ENCODE peak calls at places on chromosomes 6 and 20, in eight cellular contexts. C is CD8-positive, alpha-beta T cell; W is left lung; D is heart right ventricle; P is uterus; J is upper lobe of right lung; Z is A549; T is tibial artery. I is an unnamed sample.
A peak's percentile ranks its signal among the peaks of the same experiment; 100 is the strongest.

GRCh38 chr6:92777146-92777740 is 642.1 kb downstream of the EPHA7 start:
- DNase-seq in C (no peak), W (no peak), D (no peak), P (no peak), J (no peak), Z (no peak), T (no peak), I (no peak)

GRCh38 chr6:145814035-145814500 is 527 bp downstream of the FBXO30 start:
- DNase-seq in C (no peak), W (no peak), D (peak; percentile 48), P (peak; percentile 28), J (no peak), Z (peak; percentile 4), T (no peak), I (peak; percentile 33)

GRCh38 chr20:6074145-6074561 is 20.3 kb upstream of the LRRN4 start:
- DNase-seq in C (no peak), W (no peak), D (no peak), P (no peak), J (no peak), Z (peak; percentile 52), T (no peak), I (no peak)

GRCh38 chr20:6740096-6740495 is 27.4 kb upstream of the BMP2 start:
- DNase-seq in C (no peak), W (no peak), D (no peak), P (no peak), J (no peak), Z (no peak), T (no peak), I (no peak)

GRCh38 chr6:140178550-140179334 is 804.3 kb upstream of the CITED2 start:
- DNase-seq in C (no peak), W (no peak), D (no peak), P (no peak), J (no peak), Z (no peak), T (no peak), I (no peak)

GRCh38 chr6:52000064-52000463 is 87.3 kb downstream of the PKHD1 start:
- DNase-seq in C (no peak), W (no peak), D (no peak), P (no peak), J (no peak), Z (no peak), T (no peak), I (no peak)

GRCh38 chr6:116165596-116165995 is 39.7 kb upstream of the COL10A1 start:
- DNase-seq in C (no peak), W (no peak), D (no peak), P (no peak), J (no peak), Z (no peak), T (no peak), I (no peak)

GRCh38 chr6:21491955-21492354 is 101.6 kb upstream of the SOX4 start:
- DNase-seq in C (no peak), W (no peak), D (no peak), P (no peak), J (no peak), Z (no peak), T (no peak), I (no peak)

GRCh38 chr20:59777814-59778575 is 155.4 kb downstream of the SYCP2 start:
- DNase-seq in C (no peak), W (no peak), D (no peak), P (no peak), J (no peak), Z (no peak), T (no peak), I (no peak)

GRCh38 chr20:59776059-59776603 is 157.3 kb downstream of the SYCP2 start:
- DNase-seq in C (no peak), W (no peak), D (no peak), P (no peak), J (no peak), Z (no peak), T (no peak), I (no peak)

GRCh38 chr20:59777321-59777705 is 156.1 kb downstream of the SYCP2 start:
- DNase-seq in C (no peak), W (no peak), D (no peak), P (no peak), J (no peak), Z (no peak), T (no peak), I (no peak)

GRCh38 chr20:59775221-59776055 is 158.0 kb downstream of the SYCP2 start:
- DNase-seq in C (no peak), W (peak; percentile 53), D (no peak), P (no peak), J (no peak), Z (no peak), T (no peak), I (no peak)

DNA sequence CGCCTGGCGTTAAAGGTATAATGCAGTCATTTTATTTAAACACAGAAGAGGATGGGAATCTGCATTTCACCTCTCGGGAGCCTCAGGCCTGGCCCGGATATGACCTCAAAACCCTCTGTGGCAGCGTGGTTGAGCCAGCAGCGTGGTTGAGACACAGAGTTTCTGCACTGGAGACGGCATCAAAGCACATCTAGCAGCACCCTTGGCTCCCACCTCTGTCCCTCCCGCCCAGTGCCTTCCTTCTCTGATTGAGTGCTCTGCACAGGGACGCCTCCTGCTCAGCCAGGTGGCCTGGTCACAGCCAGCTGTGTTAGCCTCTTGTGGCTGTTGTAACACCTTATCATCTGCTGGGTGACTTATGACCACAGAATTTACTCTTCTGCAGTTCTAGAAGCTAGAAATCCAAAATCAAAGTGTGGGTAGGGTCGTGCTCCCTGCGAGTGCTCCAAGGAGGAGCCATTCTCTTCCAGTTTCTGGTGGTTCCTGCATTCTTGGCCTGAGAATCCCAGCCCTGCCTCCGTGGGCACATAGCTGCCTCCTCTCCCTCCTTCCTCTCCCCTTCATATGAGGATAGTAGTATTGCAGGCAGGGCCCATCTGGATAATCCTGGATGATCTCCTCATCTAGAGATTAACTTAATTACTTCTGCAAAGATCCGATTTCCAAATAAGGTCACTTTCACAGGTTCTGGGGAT is 156.7 kb downstream of the SYCP2 start:
- DNase-seq in C (no peak), W (no peak), D (no peak), P (no peak), J (no peak), Z (no peak), T (no peak), I (no peak)
- H3K9me3 ChIP-seq in C (no peaks in the 10 kb centered on the region), W (no peaks in the 10 kb centered on the region), D (no peaks in the 10 kb centered on the region), P (no peaks in the 10 kb centered on the region), J (no peaks in the 10 kb centered on the region), Z (no peaks in the 10 kb centered on the region), T (no peaks in the 10 kb centered on the region), I (no peaks in the 10 kb centered on the region)

GRCh38 chr20:53867741-53868351 is 202.5 kb downstream of the BCAS1 start:
- DNase-seq in C (no peak), W (no peak), D (no peak), P (no peak), J (no peak), Z (no peak), T (no peak), I (no peak)

GRCh38 chr20:53871541-53871940 is 198.9 kb downstream of the BCAS1 start:
- DNase-seq in C (no peak), W (no peak), D (no peak), P (no peak), J (no peak), Z (no peak), T (no peak), I (no peak)

GRCh38 chr20:53870426-53871199 is 199.8 kb downstream of the BCAS1 start:
- DNase-seq in C (no peak), W (no peak), D (no peak), P (no peak), J (no peak), Z (no peak), T (no peak), I (no peak)

GRCh38 chr20:53872081-53872541 is 198.3 kb downstream of the BCAS1 start:
- DNase-seq in C (no peak), W (no peak), D (no peak), P (no peak), J (no peak), Z (no peak), T (no peak), I (no peak)

DNA sequence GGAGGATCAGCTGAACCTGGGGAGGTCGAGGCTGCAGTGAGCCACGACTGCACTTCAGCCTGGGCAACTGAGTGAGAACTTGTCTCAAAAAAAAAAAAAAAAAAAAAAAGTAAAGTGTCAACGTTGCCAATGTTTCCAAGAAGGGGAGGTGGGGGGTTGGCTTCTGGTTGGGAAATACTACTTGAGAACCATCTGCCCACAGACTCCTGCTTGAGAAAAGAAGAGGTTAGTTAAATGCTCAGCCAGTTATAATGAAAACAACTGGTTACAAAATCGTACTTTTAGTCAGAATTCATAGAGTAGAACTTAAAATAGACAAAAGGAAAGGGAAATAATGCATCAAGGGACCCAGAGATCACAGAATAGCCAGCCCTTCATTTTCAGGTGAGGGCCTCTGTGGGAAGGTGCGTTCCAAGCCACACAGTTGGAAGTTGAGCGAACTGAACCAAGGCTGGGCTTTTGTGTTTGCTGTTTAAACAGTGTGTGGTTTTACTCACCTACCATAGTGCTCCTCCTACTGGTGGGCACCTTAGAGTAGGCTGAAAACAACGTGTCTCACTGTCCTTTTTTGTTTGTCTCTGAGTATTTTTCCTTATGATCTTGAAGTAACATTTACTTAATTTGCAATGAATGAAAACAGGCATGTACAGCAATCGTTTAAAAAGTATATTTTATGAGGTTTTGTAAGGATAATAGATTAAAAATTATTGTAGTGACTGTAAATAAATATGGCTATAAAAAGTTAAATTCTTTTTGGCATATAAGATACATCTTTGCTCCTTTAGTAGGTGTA is 200.7 kb downstream of the BCAS1 start:
- DNase-seq in C (peak; percentile 43), W (no peak), D (no peak), P (peak; percentile 73), J (no peak), Z (peak; percentile 83), T (peak; percentile 60), I (no peak)
- TF ChIP-seq CTCF in C (peak; percentile 84), W (peak; percentile 61), D (peak; percentile 79), P (peak; percentile 79), J (peak; percentile 84), Z (peak; percentile 87), T (peak; percentile 85), I (peak; percentile 84)

GRCh38 chr6:121434037-121434770 is 1.2 kb upstream of the GJA1 start:
- DNase-seq in C (no peak), W (no peak), D (no peak), P (peak; percentile 31), J (no peak), Z (no peak), T (no peak), I (no peak)

GRCh38 chr6:121436172-121436965 is 923 bp downstream of the GJA1 start:
- DNase-seq in C (no peak), W (no peak), D (no peak), P (peak; percentile 29), J (no peak), Z (no peak), T (no peak), I (no peak)

GRCh38 chr6:121435444-121436069 is at the start of gene GJA1:
- DNase-seq in C (no peak), W (no peak), D (no peak), P (peak; percentile 75), J (no peak), Z (peak; percentile 61), T (peak; percentile 53), I (no peak)

GRCh38 chr6:121426686-121427085 is 8.8 kb upstream of the GJA1 start:
- DNase-seq in C (no peak), W (no peak), D (no peak), P (no peak), J (no peak), Z (no peak), T (no peak), I (no peak)

GRCh38 chr6:121430514-121431460 is 4.7 kb upstream of the GJA1 start:
- DNase-seq in C (no peak), W (no peak), D (no peak), P (no peak), J (no peak), Z (peak; percentile 15), T (no peak), I (no peak)
- H3K4me3 ChIP-seq in C (no peak overlapping the region), W (no peak overlapping the region), D (no peak overlapping the region), P (no peak overlapping the region), J (peak overlapping the region; percentile 11), Z (no peak overlapping the region), T (no peak overlapping the region), I (peak overlapping the region; percentile 30)

GRCh38 chr20:61757-62156 is 25.7 kb upstream of the DEFB125 start:
- DNase-seq in C (no peak), W (no peak), D (no peak), P (no peak), J (no peak), Z (no peak), T (no peak), I (no peak)
- H3K9me3 ChIP-seq in C (no peaks in the 10 kb centered on the region), W (peaks cover 25% of the 10 kb centered on the region), D (no peaks in the 10 kb centered on the region), P (no peaks in the 10 kb centered on the region), J (no peaks in the 10 kb centered on the region), Z (peaks cover 26% of the 10 kb centered on the region), T (no peaks in the 10 kb centered on the region), I (no peaks in the 10 kb centered on the region)